ENCODE peak calls at places on chromosomes 11 and 22, in six cellular contexts. G is psoas muscle; L is bronchial epithelial cell; B is effector memory CD4-positive, alpha-beta T cell; S is CD4-positive, CD25-positive, alpha-beta regulatory T cell; R is cardiac muscle cell. A is an unnamed sample.
A peak's percentile ranks its signal among the peaks of the same experiment; 100 is the strongest.

GRCh38 chr11:125443767-125444311 is 52.2 kb downstream of the FEZ1 start:
- DNase-seq in G (no peak), L (no peak), B (no peak), S (no peak), R (peak; percentile 63), A (peak; percentile 37)

GRCh38 chr22:46300491-46300890 is 3.8 kb downstream of the GTSE1 start:
- DNase-seq in G (peak; percentile 13), L (no peak), B (no peak), S (no peak), R (no peak), A (no peak)

GRCh38 chr11:108616549-108616948 is 23.0 kb upstream of the EXPH5 start:
- DNase-seq in G (no peak), L (peak; percentile 100), B (no peak), S (no peak), R (no peak), A (no peak)

GRCh38 chr22:50111056-50111455 is 21.2 kb downstream of the MOV10L1 start:
- DNase-seq in G (no peak), L (no peak), B (no peak), S (no peak), R (no peak), A (no peak)

GRCh38 chr11:59463176-59463575 is 6.4 kb downstream of the OR4D6 start:
- DNase-seq in G (no peak), L (no peak), B (no peak), S (no peak), R (no peak), A (no peak)

GRCh38 chr11:75031224-75031753 is 42.6 kb downstream of the NEU3 start:
- DNase-seq in G (no peak), L (peak; percentile 75), B (no peak), S (no peak), R (no peak), A (no peak)

GRCh38 chr11:65102142-65103095 is 6.4 kb downstream of the VPS51 start:
- DNase-seq in G (no peak), L (no peak), B (no peak), S (no peak), R (no peak), A (no peak)

GRCh38 chr11:110710520-110711381 is 1.5 kb downstream of the ARHGAP20 start:
- DNase-seq in G (peak; percentile 83), L (peak; percentile 34), B (no peak), S (no peak), R (peak; percentile 48), A (peak; percentile 24)

GRCh38 chr11:132101861-132102260 is 731.4 kb downstream of the NTM start:
- DNase-seq in G (no peak), L (no peak), B (no peak), S (no peak), R (no peak), A (no peak)

GRCh38 chr11:16184588-16184987 is 171.8 kb downstream of the SOX6 start:
- DNase-seq in G (no peak), L (peak; percentile 89), B (no peak), S (no peak), R (no peak), A (no peak)

GRCh38 chr22:24525416-24526037 is 29.4 kb downstream of the GUCD1 start:
- DNase-seq in G (peak; percentile 86), L (peak; percentile 61), B (peak; percentile 61), S (peak; percentile 90), R (peak; percentile 72), A (peak; percentile 81)

GRCh38 chr22:49400866-49401598 is 426.6 kb downstream of the BRD1 start:
- DNase-seq in G (no peak), L (no peak), B (no peak), S (no peak), R (no peak), A (no peak)

GRCh38 chr11:130340671-130341319 is 26.1 kb upstream of the ZBTB44 start:
- DNase-seq in G (no peak), L (no peak), B (peak; percentile 11), S (peak; percentile 44), R (no peak), A (no peak)

GRCh38 chr22:49294656-49295464 is 532.8 kb downstream of the BRD1 start:
- DNase-seq in G (no peak), L (no peak), B (no peak), S (no peak), R (no peak), A (no peak)

GRCh38 chr22:27982630-27983180 is 63.6 kb upstream of the PITPNB start:
- DNase-seq in G (no peak), L (no peak), B (no peak), S (no peak), R (no peak), A (no peak)

GRCh38 chr22:37241351-37242142 is 2.5 kb downstream of the RAC2 start:
- DNase-seq in G (peak; percentile 54), L (no peak), B (peak; percentile 46), S (peak; percentile 85), R (no peak), A (no peak)

GRCh38 chr11:102446606-102447005 is 6.0 kb downstream of the TMEM123 start:
- DNase-seq in G (no peak), L (peak; percentile 52), B (no peak), S (no peak), R (no peak), A (no peak)

GRCh38 chr11:92257536-92257935 is 32.9 kb downstream of the FAT3 start:
- DNase-seq in G (no peak), L (no peak), B (no peak), S (no peak), R (no peak), A (no peak)

GRCh38 chr22:43186272-43187170 is at the start of gene TTLL12:
- DNase-seq in G (peak; percentile 80), L (no peak), B (peak; percentile 62), S (peak; percentile 62), R (peak; percentile 83), A (peak; percentile 67)

GRCh38 chr22:41846268-41847002 is 13.5 kb downstream of the SREBF2 start:
- DNase-seq in G (no peak), L (no peak), B (no peak), S (no peak), R (no peak), A (no peak)

GRCh38 chr22:41848468-41848867 is 15.6 kb downstream of the SREBF2 start:
- DNase-seq in G (peak; percentile 56), L (no peak), B (no peak), S (no peak), R (no peak), A (peak; percentile 39)

GRCh38 chr22:41844513-41844912 is 11.6 kb downstream of the SREBF2 start:
- DNase-seq in G (no peak), L (peak; percentile 63), B (no peak), S (no peak), R (no peak), A (no peak)

GRCh38 chr22:41845380-41846267 is 12.7 kb downstream of the SREBF2 start:
- DNase-seq in G (no peak), L (no peak), B (no peak), S (no peak), R (no peak), A (no peak)

DNA sequence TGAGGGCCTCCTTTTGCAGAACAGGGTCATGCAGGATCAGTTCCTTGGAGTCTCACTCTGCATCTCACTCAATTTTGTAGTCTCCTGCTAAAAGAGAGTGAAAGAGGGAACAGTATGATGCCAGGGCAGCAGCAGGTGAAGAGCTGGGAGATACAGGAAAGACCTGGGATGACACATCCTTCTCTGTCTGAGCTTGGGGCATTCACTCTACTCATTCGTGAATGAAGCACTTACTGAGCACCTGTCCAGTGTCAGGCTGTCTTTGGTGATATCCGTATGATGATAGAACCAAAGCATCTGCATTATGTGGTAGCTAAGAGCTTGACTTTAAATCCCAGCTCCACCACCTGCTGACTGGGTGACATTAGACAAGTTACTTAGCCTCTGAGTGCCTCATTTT is 14.4 kb downstream of the SREBF2 start:
- DNase-seq in G (no peak), L (no peak), B (no peak), S (no peak), R (no peak), A (no peak)
- H3K4me3 ChIP-seq in G (no peak overlapping the region), L (no peak overlapping the region), B (no peak overlapping the region), S (no peak overlapping the region), R (no peak overlapping the region), A (no peak overlapping the region)

GRCh38 chr22:38312261-38312800 is 4.9 kb downstream of the CSNK1E start:
- DNase-seq in G (no peak), L (peak; percentile 73), B (no peak), S (no peak), R (no peak), A (no peak)

GRCh38 chr22:38311331-38311635 is 6.0 kb downstream of the CSNK1E start:
- DNase-seq in G (no peak), L (no peak), B (no peak), S (peak; percentile 45), R (no peak), A (no peak)

GRCh38 chr22:38314992-38315800 is 2.0 kb downstream of the CSNK1E start:
- DNase-seq in G (no peak), L (no peak), B (peak; percentile 14), S (peak; percentile 31), R (no peak), A (no peak)

GRCh38 chr22:38314140-38314991 is 2.9 kb downstream of the CSNK1E start:
- DNase-seq in G (no peak), L (no peak), B (no peak), S (peak; percentile 13), R (no peak), A (no peak)

DNA sequence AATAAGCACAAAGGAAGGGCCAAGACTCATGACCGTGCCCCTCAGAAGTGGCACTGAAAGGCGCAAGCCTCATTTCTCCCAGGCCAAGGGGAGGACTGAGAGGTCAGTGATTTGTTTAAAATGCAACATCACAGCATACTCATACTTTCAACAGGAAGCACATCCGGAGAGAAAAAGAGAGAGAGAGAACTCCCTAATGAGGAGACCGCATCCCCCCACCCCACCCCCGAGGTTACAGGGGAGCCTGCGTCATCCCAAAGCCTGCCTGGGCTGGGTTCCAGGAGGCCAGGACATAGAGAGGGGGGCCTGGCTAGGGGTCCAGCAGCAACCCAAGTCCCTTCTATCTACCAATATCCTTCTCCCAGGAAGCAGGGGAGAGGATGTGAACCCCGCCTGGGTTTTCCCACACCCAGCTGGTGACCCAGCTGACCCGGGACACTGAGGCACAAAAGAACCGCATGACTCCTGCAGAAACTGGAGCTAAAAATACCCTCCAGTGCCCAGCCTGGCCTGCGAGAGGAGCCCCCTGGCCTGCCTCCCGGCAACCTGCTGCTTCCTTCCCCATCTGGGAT is 3.8 kb downstream of the CSNK1E start:
- DNase-seq in G (peak; percentile 88), L (peak; percentile 89), B (no peak), S (peak; percentile 35), R (no peak), A (peak; percentile 87)
- H3K4me3 ChIP-seq in G (peak overlapping the region; percentile 76), L (peak overlapping the region; percentile 4), B (no peak overlapping the region), S (no peak overlapping the region), R (no peak overlapping the region), A (peak overlapping the region; percentile 83)

GRCh38 chr11:70928854-70929598 is 323.4 kb downstream of the SHANK2 start:
- DNase-seq in G (peak; percentile 34), L (no peak), B (no peak), S (no peak), R (no peak), A (no peak)
- H3K4me3 ChIP-seq in G (no peak overlapping the region), L (no peak overlapping the region), B (no peak overlapping the region), S (no peak overlapping the region), R (no peak overlapping the region), A (no peak overlapping the region)

DNA sequence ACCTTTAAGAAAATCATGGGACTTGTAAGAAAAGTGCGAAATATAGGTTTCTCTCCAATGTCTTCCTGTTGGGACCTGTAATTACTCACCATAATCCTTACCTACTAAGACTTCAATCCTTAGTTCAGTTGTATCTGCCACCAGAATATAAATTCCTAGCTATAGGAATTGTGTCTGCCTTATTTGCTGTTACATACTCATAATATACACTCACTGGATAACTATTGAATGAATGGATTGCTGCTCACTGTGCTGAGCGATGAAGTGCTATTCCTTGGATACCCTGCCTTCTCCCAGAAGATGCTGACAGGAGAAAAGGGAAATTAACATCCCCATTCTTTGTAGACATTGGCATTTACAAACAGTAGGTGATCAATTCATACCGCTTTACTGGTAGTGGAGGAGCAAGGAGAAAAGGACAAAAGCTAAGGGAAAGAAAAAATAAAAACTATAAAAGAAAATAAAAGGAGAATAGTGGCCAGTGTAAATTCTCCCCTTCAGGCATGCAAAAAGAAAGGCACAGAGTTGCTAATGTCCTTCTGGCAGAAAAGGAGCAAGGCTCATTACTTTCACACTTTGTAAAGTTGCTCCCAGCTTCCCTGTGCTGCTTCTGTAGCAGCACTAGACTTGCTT is 182.9 kb downstream of the LUZP2 start:
- DNase-seq in G (no peak), L (peak; percentile 7), B (no peak), S (no peak), R (no peak), A (no peak)
- H3K4me3 ChIP-seq in G (no peak overlapping the region), L (no peak overlapping the region), B (no peak overlapping the region), S (no peak overlapping the region), R (no peak overlapping the region), A (no peak overlapping the region)